ENCODE peak calls at places on chromosomes 6 and 20, in six cellular contexts. O is activated naive CD4-positive, alpha-beta T cell treated with Interleukin-2 at 50 U/mL for 16 hours; N is PC-3; B is adrenal gland; M is EL; Z is AG10803. Q is an unnamed sample.

GRCh38 chr6:160634706-160635105 is 29.4 kb downstream of the LPA start:
- DNase-seq in O (no peak), N (no peak), B (peak), M (no peak), Z (no peak), Q (peak)

GRCh38 chr6:167892835-167893234 is 66.1 kb downstream of the AFDN start:
- DNase-seq in O (no peak), N (no peak), B (no peak), M (no peak), Z (no peak), Q (no peak)

GRCh38 chr6:4155848-4156466 is 20.6 kb upstream of the ECI2 start:
- DNase-seq in O (peak), N (peak), B (peak), M (peak), Z (peak), Q (peak)

GRCh38 chr6:31617010-31617409 is 2.0 kb downstream of the AIF1 start:
- DNase-seq in O (no peak), N (no peak), B (no peak), M (no peak), Z (no peak), Q (no peak)

GRCh38 chr6:42547407-42548329 is 16.2 kb upstream of the UBR2 start:
- DNase-seq in O (peak), N (peak), B (peak), M (peak), Z (peak), Q (peak)

GRCh38 chr20:2805682-2806350 is 5.4 kb upstream of the CPXM1 start:
- DNase-seq in O (no peak), N (no peak), B (no peak), M (no peak), Z (no peak), Q (no peak)

GRCh38 chr6:38149526-38149925 is 330.0 kb downstream of the ZFAND3 start:
- DNase-seq in O (no peak), N (no peak), B (no peak), M (no peak), Z (peak), Q (no peak)

GRCh38 chr6:12818324-12818723 is 101.8 kb downstream of the PHACTR1 start:
- DNase-seq in O (no peak), N (no peak), B (peak), M (peak), Z (peak), Q (peak)

GRCh38 chr20:37901667-37902503 is 1.0 kb upstream of the VSTM2L start:
- DNase-seq in O (no peak), N (peak), B (peak), M (peak), Z (peak), Q (peak)

GRCh38 chr6:135170849-135171248 is 10.3 kb upstream of the MYB start:
- DNase-seq in O (no peak), N (peak), B (no peak), M (no peak), Z (no peak), Q (no peak)

GRCh38 chr20:5863040-5863811 is 87.1 kb downstream of the TRMT6 start:
- DNase-seq in O (no peak), N (peak), B (peak), M (peak), Z (peak), Q (no peak)

GRCh38 chr20:61720348-61720696 is 345.4 kb downstream of the TAF4 start:
- DNase-seq in O (no peak), N (no peak), B (no peak), M (no peak), Z (no peak), Q (no peak)

GRCh38 chr20:41287327-41287726 is 30.2 kb downstream of the ZHX3 start:
- DNase-seq in O (no peak), N (peak), B (no peak), M (peak), Z (peak), Q (peak)

GRCh38 chr20:56111951-56112730 is 106.8 kb upstream of the CBLN4 start:
- DNase-seq in O (no peak), N (no peak), B (no peak), M (no peak), Z (no peak), Q (no peak)

GRCh38 chr6:8279094-8279805 is 156.1 kb downstream of the SLC35B3 start:
- DNase-seq in O (no peak), N (no peak), B (no peak), M (peak), Z (no peak), Q (no peak)

GRCh38 chr20:62149532-62150235 is 6.1 kb downstream of the SS18L1 start:
- DNase-seq in O (no peak), N (no peak), B (no peak), M (no peak), Z (peak), Q (no peak)